ENCODE peak calls at places on chromosome 21, in seven cellular contexts. One of them, this sample, is unnamed.

GRCh38 chr21:30638686-30639085 is 3.7 kb downstream of the KRTAP20-2 start:
- DNase-seq in BE2C: no peak
- DNase-seq in activated effector memory CD4-positive, alpha-beta T cell treated with anti-CD3 and anti-CD28 coated beads, Interleukin-2, amount 50 U/mL, for 16 hours: no peak
- DNase-seq in EH: no peak
- DNase-seq in NCI-H510A: no peak
- DNase-seq in stimulated activated CD8-positive, alpha-beta memory T cell treated with anti-CD3 and anti-CD28 coated beads, Interleukin-15, amount 100 ng/mL, for 4 hours: no peak
- DNase-seq in activated CD8-positive, alpha-beta memory T cell treated with anti-CD3 and anti-CD28 coated beads for 1 hour: no peak
- DNase-seq in this sample: no peak

GRCh38 chr21:33380483-33380998 is 22.7 kb upstream of the IFNGR2 start:
- DNase-seq in BE2C: peak
- DNase-seq in activated effector memory CD4-positive, alpha-beta T cell treated with anti-CD3 and anti-CD28 coated beads, Interleukin-2, amount 50 U/mL, for 16 hours: peak
- DNase-seq in EH: peak
- DNase-seq in NCI-H510A: no peak
- DNase-seq in stimulated activated CD8-positive, alpha-beta memory T cell treated with anti-CD3 and anti-CD28 coated beads, Interleukin-15, amount 100 ng/mL, for 4 hours: peak
- DNase-seq in activated CD8-positive, alpha-beta memory T cell treated with anti-CD3 and anti-CD28 coated beads for 1 hour: peak
- DNase-seq in this sample: peak

GRCh38 chr21:15164678-15165303 is 100.0 kb upstream of the NRIP1 start:
- DNase-seq in BE2C: no peak
- DNase-seq in activated effector memory CD4-positive, alpha-beta T cell treated with anti-CD3 and anti-CD28 coated beads, Interleukin-2, amount 50 U/mL, for 16 hours: no peak
- DNase-seq in EH: no peak
- DNase-seq in NCI-H510A: no peak
- DNase-seq in stimulated activated CD8-positive, alpha-beta memory T cell treated with anti-CD3 and anti-CD28 coated beads, Interleukin-15, amount 100 ng/mL, for 4 hours: no peak
- DNase-seq in activated CD8-positive, alpha-beta memory T cell treated with anti-CD3 and anti-CD28 coated beads for 1 hour: no peak
- DNase-seq in this sample: no peak

GRCh38 chr21:36065497-36066036 is 4.3 kb upstream of the CBR1 start:
- DNase-seq in BE2C: no peak
- DNase-seq in activated effector memory CD4-positive, alpha-beta T cell treated with anti-CD3 and anti-CD28 coated beads, Interleukin-2, amount 50 U/mL, for 16 hours: no peak
- DNase-seq in EH: peak
- DNase-seq in NCI-H510A: no peak
- DNase-seq in stimulated activated CD8-positive, alpha-beta memory T cell treated with anti-CD3 and anti-CD28 coated beads, Interleukin-15, amount 100 ng/mL, for 4 hours: no peak
- DNase-seq in activated CD8-positive, alpha-beta memory T cell treated with anti-CD3 and anti-CD28 coated beads for 1 hour: no peak
- DNase-seq in this sample: no peak

GRCh38 chr21:29075706-29076447 is 2.4 kb upstream of the CCT8 start:
- DNase-seq in BE2C: no peak
- DNase-seq in activated effector memory CD4-positive, alpha-beta T cell treated with anti-CD3 and anti-CD28 coated beads, Interleukin-2, amount 50 U/mL, for 16 hours: no peak
- DNase-seq in EH: peak
- DNase-seq in NCI-H510A: no peak
- DNase-seq in stimulated activated CD8-positive, alpha-beta memory T cell treated with anti-CD3 and anti-CD28 coated beads, Interleukin-15, amount 100 ng/mL, for 4 hours: no peak
- DNase-seq in activated CD8-positive, alpha-beta memory T cell treated with anti-CD3 and anti-CD28 coated beads for 1 hour: no peak
- DNase-seq in this sample: no peak

GRCh38 chr21:41899431-41900202 is 20.5 kb upstream of the PRDM15 start:
- DNase-seq in BE2C: no peak
- DNase-seq in activated effector memory CD4-positive, alpha-beta T cell treated with anti-CD3 and anti-CD28 coated beads, Interleukin-2, amount 50 U/mL, for 16 hours: peak
- DNase-seq in EH: no peak
- DNase-seq in NCI-H510A: no peak
- DNase-seq in stimulated activated CD8-positive, alpha-beta memory T cell treated with anti-CD3 and anti-CD28 coated beads, Interleukin-15, amount 100 ng/mL, for 4 hours: peak
- DNase-seq in activated CD8-positive, alpha-beta memory T cell treated with anti-CD3 and anti-CD28 coated beads for 1 hour: no peak
- DNase-seq in this sample: no peak

GRCh38 chr21:26140185-26140584 is 30.4 kb downstream of the APP start:
- DNase-seq in BE2C: no peak
- DNase-seq in activated effector memory CD4-positive, alpha-beta T cell treated with anti-CD3 and anti-CD28 coated beads, Interleukin-2, amount 50 U/mL, for 16 hours: no peak
- DNase-seq in EH: peak
- DNase-seq in NCI-H510A: no peak
- DNase-seq in stimulated activated CD8-positive, alpha-beta memory T cell treated with anti-CD3 and anti-CD28 coated beads, Interleukin-15, amount 100 ng/mL, for 4 hours: no peak
- DNase-seq in activated CD8-positive, alpha-beta memory T cell treated with anti-CD3 and anti-CD28 coated beads for 1 hour: no peak
- DNase-seq in this sample: no peak

GRCh38 chr21:16891821-16892220 is 621.0 kb upstream of the CXADR start:
- DNase-seq in BE2C: no peak
- DNase-seq in activated effector memory CD4-positive, alpha-beta T cell treated with anti-CD3 and anti-CD28 coated beads, Interleukin-2, amount 50 U/mL, for 16 hours: no peak
- DNase-seq in EH: peak
- DNase-seq in NCI-H510A: no peak
- DNase-seq in stimulated activated CD8-positive, alpha-beta memory T cell treated with anti-CD3 and anti-CD28 coated beads, Interleukin-15, amount 100 ng/mL, for 4 hours: no peak
- DNase-seq in activated CD8-positive, alpha-beta memory T cell treated with anti-CD3 and anti-CD28 coated beads for 1 hour: no peak
- DNase-seq in this sample: no peak